ENCODE peak calls at places on chromosome 7, in ten cellular contexts. E is stimulated activated CD8-positive, alpha-beta memory T cell treated with anti-CD3 and anti-CD28 coated beads, Interleukin-7, amount 100 ng/mL, for 24 hours; Q is AG10803; A is mammary epithelial cell; W is OCI-LY7; M is NT2/D1; J is ACHN; V is stomach; G is HT1080; Z is mucosa of descending colon. S is an unnamed sample.

GRCh38 chr7:132508724-132509348 is 67.4 kb downstream of the PLXNA4 start:
- DNase-seq in J (no peak), Q (no peak), E (no peak), A (no peak), M (no peak), V (no peak), Z (no peak), G (no peak), W (no peak), S (no peak)

GRCh38 chr7:53604201-53604600 is 568.8 kb downstream of the POM121L12 start:
- DNase-seq in G (peak; percentile 41), J (peak; percentile 33), Z (no peak), Q (no peak), W (no peak), V (no peak), M (peak; percentile 38), E (no peak), A (no peak), S (no peak)

GRCh38 chr7:47531584-47532492 is 50.1 kb downstream of the TNS3 start:
- DNase-seq in J (no peak), Z (peak; percentile 11), Q (no peak), A (no peak), G (no peak), W (no peak), M (no peak), V (no peak), E (no peak), S (no peak)

GRCh38 chr7:36279251-36279925 is 110.3 kb upstream of the ANLN start:
- DNase-seq in Z (no peak), W (no peak), Q (no peak), E (no peak), G (no peak), M (no peak), J (no peak), A (no peak), V (no peak), S (peak; percentile 73)

GRCh38 chr7:102445674-102446071 is 12.3 kb downstream of the ORAI2 start:
- DNase-seq in J (no peak), V (no peak), A (no peak), M (no peak), W (no peak), G (no peak), E (no peak), Z (no peak), Q (no peak), S (no peak)

GRCh38 chr7:13792208-13792607 is 197.3 kb downstream of the ETV1 start:
- DNase-seq in W (no peak), Z (no peak), Q (no peak), V (no peak), J (no peak), M (no peak), A (no peak), E (no peak), G (no peak), S (no peak)

GRCh38 chr7:26265499-26266075 is 26.1 kb upstream of the SNX10 start:
- DNase-seq in V (no peak), J (no peak), G (no peak), A (no peak), W (no peak), Q (no peak), E (no peak), M (no peak), Z (no peak), S (no peak)

GRCh38 chr7:107167483-107168232 is 1.1 kb upstream of the HBP1 start:
- DNase-seq in Q (peak; percentile 84), Z (no peak), E (no peak), M (peak; percentile 48), J (peak; percentile 95), A (peak; percentile 79), G (peak; percentile 71), W (peak; percentile 72), V (peak; percentile 53), S (peak; percentile 27)

GRCh38 chr7:47557317-47557985 is 24.5 kb downstream of the TNS3 start:
- DNase-seq in A (no peak), E (no peak), M (no peak), Z (no peak), G (peak; percentile 22), J (no peak), V (no peak), W (no peak), Q (peak; percentile 87), S (no peak)

GRCh38 chr7:155543011-155543881 is 3.1 kb downstream of the CNPY1 start:
- DNase-seq in V (no peak), W (no peak), A (no peak), J (no peak), E (no peak), Q (peak; percentile 9), M (no peak), G (peak; percentile 27), Z (no peak), S (no peak)

GRCh38 chr7:128442346-128442745 is 13.3 kb upstream of the HILPDA start:
- DNase-seq in G (no peak), Q (no peak), A (no peak), E (no peak), V (no peak), M (no peak), J (no peak), Z (no peak), W (no peak), S (no peak)

GRCh38 chr7:26648429-26649015 is 215.9 kb downstream of the SKAP2 start:
- DNase-seq in W (no peak), E (no peak), Z (no peak), A (peak; percentile 70), J (peak; percentile 88), M (no peak), V (no peak), G (peak; percentile 72), Q (peak; percentile 65), S (no peak)

GRCh38 chr7:28272461-28272877 is 91.9 kb upstream of the JAZF1 start:
- DNase-seq in M (peak; percentile 68), V (peak; percentile 28), G (peak; percentile 6), W (peak; percentile 47), E (no peak), Z (peak; percentile 29), A (no peak), Q (peak; percentile 65), J (peak; percentile 68), S (peak; percentile 18)

GRCh38 chr7:2518737-2519118 is 846 bp upstream of the LFNG start:
- DNase-seq in Z (peak; percentile 54), M (no peak), W (no peak), J (no peak), G (no peak), V (no peak), Q (no peak), A (no peak), E (no peak), S (no peak)

GRCh38 chr7:77648742-77649338 is 47.4 kb upstream of the RSBN1L start:
- DNase-seq in W (no peak), Q (no peak), G (no peak), J (no peak), V (no peak), M (no peak), A (no peak), E (no peak), Z (no peak), S (no peak)

GRCh38 chr7:19107392-19108147 is 9.9 kb downstream of the TWIST1 start:
- DNase-seq in W (no peak), E (no peak), M (peak; percentile 46), Q (peak; percentile 83), V (no peak), Z (no peak), A (peak; percentile 21), G (no peak), J (no peak), S (no peak)

GRCh38 chr7:44827567-44827966 is 20.3 kb downstream of the H2AZ2 start:
- DNase-seq in J (no peak), Q (no peak), A (no peak), W (no peak), G (no peak), E (no peak), M (no peak), V (no peak), Z (no peak), S (no peak)

GRCh38 chr7:44986218-44987053 is 7.6 kb upstream of the MYO1G start:
- DNase-seq in J (peak; percentile 98), V (peak; percentile 95), Q (peak; percentile 90), G (peak; percentile 90), M (no peak), W (peak; percentile 95), A (peak; percentile 91), E (peak; percentile 90), Z (peak; percentile 97), S (peak; percentile 86)

GRCh38 chr7:18356195-18356645 is 139.3 kb upstream of the HDAC9 start:
- DNase-seq in E (no peak), A (peak; percentile 16), Q (peak; percentile 48), V (no peak), M (no peak), G (peak; percentile 53), Z (no peak), J (peak; percentile 64), W (peak; percentile 66), S (peak; percentile 16)

GRCh38 chr7:106793015-106793651 is 71.9 kb upstream of the PIK3CG start:
- DNase-seq in V (no peak), A (peak; percentile 12), M (peak; percentile 36), J (peak; percentile 55), Z (no peak), Q (peak; percentile 19), E (no peak), G (no peak), W (peak; percentile 70), S (peak; percentile 41)

GRCh38 chr7:29019275-29019820 is 61.2 kb upstream of the TRIL start:
- DNase-seq in E (no peak), W (no peak), M (no peak), Q (peak; percentile 30), Z (no peak), J (no peak), V (no peak), A (no peak), G (no peak), S (no peak)

GRCh38 chr7:5591547-5591899 is 167.9 kb upstream of the TNRC18 start:
- DNase-seq in Q (peak; percentile 90), E (no peak), A (peak; percentile 76), Z (no peak), G (peak; percentile 86), W (no peak), J (peak; percentile 99), V (peak; percentile 47), M (no peak), S (no peak)

GRCh38 chr7:83976302-83976701 is 218.3 kb downstream of the SEMA3A start:
- DNase-seq in V (no peak), J (peak; percentile 64), E (no peak), Z (no peak), G (peak; percentile 18), A (peak; percentile 17), W (peak; percentile 36), M (no peak), Q (peak; percentile 45), S (peak; percentile 29)

S was measured in GM13977.